ENCODE peak calls at places on chromosomes 4 and X, in four cellular contexts. One of them, this sample, is unnamed.

GRCh38 chrX:3384330-3384729 is 37.9 kb upstream of the MXRA5 start:
- DNase-seq in Daoy: peak; percentile 71
- DNase-seq in OCI-LY7: no peak
- DNase-seq in stimulated activated CD4-positive, alpha-beta T cell treated with anti-CD3 and anti-CD28 coated beads, Interleukin-1b, Interleukin-23, amount 100 ng/mL, for 24 hours: no peak
- DNase-seq in this sample: no peak

GRCh38 chr4:99853993-99854392 is 37.4 kb downstream of the DAPP1 start:
- DNase-seq in Daoy: no peak
- DNase-seq in OCI-LY7: no peak
- DNase-seq in stimulated activated CD4-positive, alpha-beta T cell treated with anti-CD3 and anti-CD28 coated beads, Interleukin-1b, Interleukin-23, amount 100 ng/mL, for 24 hours: no peak
- DNase-seq in this sample: no peak

GRCh38 chrX:151753313-151754041 is 18.9 kb downstream of the CNGA2 start:
- DNase-seq in stimulated activated CD4-positive, alpha-beta T cell treated with anti-CD3 and anti-CD28 coated beads, Interleukin-1b, Interleukin-23, amount 100 ng/mL, for 24 hours: no peak
- DNase-seq in OCI-LY7: no peak
- DNase-seq in Daoy: peak; percentile 64
- DNase-seq in this sample: peak; percentile 45

GRCh38 chrX:138858438-138858837 is 146.9 kb upstream of the FGF13 start:
- DNase-seq in Daoy: peak; percentile 75
- DNase-seq in stimulated activated CD4-positive, alpha-beta T cell treated with anti-CD3 and anti-CD28 coated beads, Interleukin-1b, Interleukin-23, amount 100 ng/mL, for 24 hours: no peak
- DNase-seq in OCI-LY7: no peak
- DNase-seq in this sample: no peak

GRCh38 chr4:108360857-108361820 is 192.4 kb upstream of the LEF1 start:
- DNase-seq in OCI-LY7: no peak
- DNase-seq in stimulated activated CD4-positive, alpha-beta T cell treated with anti-CD3 and anti-CD28 coated beads, Interleukin-1b, Interleukin-23, amount 100 ng/mL, for 24 hours: no peak
- DNase-seq in Daoy: peak; percentile 22
- DNase-seq in this sample: no peak

GRCh38 chr4:35918491-35918977 is 325.8 kb downstream of the ARAP2 start:
- DNase-seq in Daoy: no peak
- DNase-seq in stimulated activated CD4-positive, alpha-beta T cell treated with anti-CD3 and anti-CD28 coated beads, Interleukin-1b, Interleukin-23, amount 100 ng/mL, for 24 hours: no peak
- DNase-seq in OCI-LY7: no peak
- DNase-seq in this sample: no peak

GRCh38 chr4:117429061-117429460 is 343.7 kb upstream of the TRAM1L1 start:
- DNase-seq in Daoy: no peak
- DNase-seq in stimulated activated CD4-positive, alpha-beta T cell treated with anti-CD3 and anti-CD28 coated beads, Interleukin-1b, Interleukin-23, amount 100 ng/mL, for 24 hours: no peak
- DNase-seq in OCI-LY7: no peak
- DNase-seq in this sample: no peak

GRCh38 chr4:114026447-114026846 is 47.0 kb upstream of the ARSJ start:
- DNase-seq in stimulated activated CD4-positive, alpha-beta T cell treated with anti-CD3 and anti-CD28 coated beads, Interleukin-1b, Interleukin-23, amount 100 ng/mL, for 24 hours: no peak
- DNase-seq in Daoy: no peak
- DNase-seq in OCI-LY7: no peak
- DNase-seq in this sample: no peak

GRCh38 chrX:134599173-134599914 is 58.9 kb downstream of the PLAC1 start:
- DNase-seq in Daoy: no peak
- DNase-seq in OCI-LY7: no peak
- DNase-seq in stimulated activated CD4-positive, alpha-beta T cell treated with anti-CD3 and anti-CD28 coated beads, Interleukin-1b, Interleukin-23, amount 100 ng/mL, for 24 hours: no peak
- DNase-seq in this sample: no peak

GRCh38 chr4:103008875-103009729 is 10.4 kb downstream of the SLC9B1 start:
- DNase-seq in stimulated activated CD4-positive, alpha-beta T cell treated with anti-CD3 and anti-CD28 coated beads, Interleukin-1b, Interleukin-23, amount 100 ng/mL, for 24 hours: no peak
- DNase-seq in Daoy: peak; percentile 25
- DNase-seq in OCI-LY7: peak; percentile 75
- DNase-seq in this sample: peak; percentile 61

GRCh38 chr4:111854494-111855087 is 290.7 kb upstream of the FAM241A start:
- DNase-seq in stimulated activated CD4-positive, alpha-beta T cell treated with anti-CD3 and anti-CD28 coated beads, Interleukin-1b, Interleukin-23, amount 100 ng/mL, for 24 hours: no peak
- DNase-seq in Daoy: peak; percentile 12
- DNase-seq in OCI-LY7: peak; percentile 18
- DNase-seq in this sample: peak; percentile 13

GRCh38 chrX:108731144-108731543 is 5.2 kb downstream of the IRS4 start:
- DNase-seq in stimulated activated CD4-positive, alpha-beta T cell treated with anti-CD3 and anti-CD28 coated beads, Interleukin-1b, Interleukin-23, amount 100 ng/mL, for 24 hours: no peak
- DNase-seq in Daoy: no peak
- DNase-seq in OCI-LY7: no peak
- DNase-seq in this sample: no peak

GRCh38 chr4:57342406-57342805 is 232.2 kb upstream of the IGFBP7 start:
- DNase-seq in Daoy: no peak
- DNase-seq in OCI-LY7: no peak
- DNase-seq in stimulated activated CD4-positive, alpha-beta T cell treated with anti-CD3 and anti-CD28 coated beads, Interleukin-1b, Interleukin-23, amount 100 ng/mL, for 24 hours: no peak
- DNase-seq in this sample: no peak

GRCh38 chr4:187235456-187236170 is 512.0 kb upstream of the FAT1 start:
- DNase-seq in OCI-LY7: no peak
- DNase-seq in stimulated activated CD4-positive, alpha-beta T cell treated with anti-CD3 and anti-CD28 coated beads, Interleukin-1b, Interleukin-23, amount 100 ng/mL, for 24 hours: no peak
- DNase-seq in Daoy: no peak
- DNase-seq in this sample: no peak

GRCh38 chrX:30822068-30822671 is 66.9 kb downstream of the TAB3 start:
- DNase-seq in Daoy: no peak
- DNase-seq in stimulated activated CD4-positive, alpha-beta T cell treated with anti-CD3 and anti-CD28 coated beads, Interleukin-1b, Interleukin-23, amount 100 ng/mL, for 24 hours: no peak
- DNase-seq in OCI-LY7: peak; percentile 51
- DNase-seq in this sample: no peak

GRCh38 chrX:153245288-153245731 is 66.2 kb downstream of the MAGEA1 start:
- DNase-seq in stimulated activated CD4-positive, alpha-beta T cell treated with anti-CD3 and anti-CD28 coated beads, Interleukin-1b, Interleukin-23, amount 100 ng/mL, for 24 hours: no peak
- DNase-seq in Daoy: peak; percentile 50
- DNase-seq in OCI-LY7: peak; percentile 60
- DNase-seq in this sample: no peak

GRCh38 chr4:185358514-185359433 is 37.0 kb downstream of the LRP2BP start:
- DNase-seq in stimulated activated CD4-positive, alpha-beta T cell treated with anti-CD3 and anti-CD28 coated beads, Interleukin-1b, Interleukin-23, amount 100 ng/mL, for 24 hours: no peak
- DNase-seq in OCI-LY7: no peak
- DNase-seq in Daoy: peak; percentile 55
- DNase-seq in this sample: no peak

GRCh38 chr4:155973639-155974475 is 20.2 kb upstream of the CTSO start:
- DNase-seq in stimulated activated CD4-positive, alpha-beta T cell treated with anti-CD3 and anti-CD28 coated beads, Interleukin-1b, Interleukin-23, amount 100 ng/mL, for 24 hours: no peak
- DNase-seq in OCI-LY7: no peak
- DNase-seq in Daoy: peak; percentile 11
- DNase-seq in this sample: no peak

GRCh38 chr4:45831692-45832091 is 292.2 kb downstream of the GABRG1 start:
- DNase-seq in OCI-LY7: no peak
- DNase-seq in Daoy: no peak
- DNase-seq in stimulated activated CD4-positive, alpha-beta T cell treated with anti-CD3 and anti-CD28 coated beads, Interleukin-1b, Interleukin-23, amount 100 ng/mL, for 24 hours: no peak
- DNase-seq in this sample: no peak

GRCh38 chr4:89539797-89540711 is 232.5 kb upstream of the GPRIN3 start:
- DNase-seq in Daoy: no peak
- DNase-seq in stimulated activated CD4-positive, alpha-beta T cell treated with anti-CD3 and anti-CD28 coated beads, Interleukin-1b, Interleukin-23, amount 100 ng/mL, for 24 hours: no peak
- DNase-seq in OCI-LY7: no peak
- DNase-seq in this sample: no peak

GRCh38 chr4:147108409-147108808 is 162.7 kb upstream of the TTC29 start:
- DNase-seq in stimulated activated CD4-positive, alpha-beta T cell treated with anti-CD3 and anti-CD28 coated beads, Interleukin-1b, Interleukin-23, amount 100 ng/mL, for 24 hours: no peak
- DNase-seq in Daoy: no peak
- DNase-seq in OCI-LY7: no peak
- DNase-seq in this sample: no peak

GRCh38 chr4:156800463-156800862 is 171.1 kb downstream of the PDGFC start:
- DNase-seq in Daoy: no peak
- DNase-seq in stimulated activated CD4-positive, alpha-beta T cell treated with anti-CD3 and anti-CD28 coated beads, Interleukin-1b, Interleukin-23, amount 100 ng/mL, for 24 hours: no peak
- DNase-seq in OCI-LY7: no peak
- DNase-seq in this sample: no peak

GRCh38 chr4:174423257-174423944 is 98.9 kb downstream of the HPGD start:
- DNase-seq in Daoy: peak; percentile 65
- DNase-seq in OCI-LY7: no peak
- DNase-seq in stimulated activated CD4-positive, alpha-beta T cell treated with anti-CD3 and anti-CD28 coated beads, Interleukin-1b, Interleukin-23, amount 100 ng/mL, for 24 hours: no peak
- DNase-seq in this sample: peak; percentile 22